ENCODE peak calls at places on chromosomes 1 and 21, in seven cellular contexts. One of them, this sample, is unnamed. For H3K4me1, the result is how much of the 10 kb centered on the place peaks cover.

GRCh38 chr21:39022901-39023693 is 160.2 kb downstream of the PSMG1 start:
- DNase-seq in heart left ventricle: peak
- DNase-seq in transverse colon: no peak
- DNase-seq in CD8-positive, alpha-beta memory T cell: no peak
- DNase-seq in psoas muscle: peak
- DNase-seq in cardiac muscle cell: peak
- DNase-seq in CD8-positive, alpha-beta T cell: no peak
- DNase-seq in this sample: no peak

GRCh38 chr1:195745170-195746009 is 862.9 kb downstream of the KCNT2 start:
- DNase-seq in heart left ventricle: no peak
- DNase-seq in transverse colon: no peak
- DNase-seq in CD8-positive, alpha-beta memory T cell: no peak
- DNase-seq in psoas muscle: no peak
- DNase-seq in cardiac muscle cell: no peak
- DNase-seq in CD8-positive, alpha-beta T cell: no peak
- DNase-seq in this sample: no peak

GRCh38 chr1:204366759-204367158 is 7.0 kb upstream of the PLEKHA6 start:
- DNase-seq in heart left ventricle: no peak
- DNase-seq in transverse colon: no peak
- DNase-seq in CD8-positive, alpha-beta memory T cell: no peak
- DNase-seq in psoas muscle: no peak
- DNase-seq in cardiac muscle cell: no peak
- DNase-seq in CD8-positive, alpha-beta T cell: no peak
- DNase-seq in this sample: no peak

GRCh38 chr1:179264506-179264905 is 29.1 kb upstream of the SOAT1 start:
- DNase-seq in heart left ventricle: no peak
- DNase-seq in transverse colon: no peak
- DNase-seq in CD8-positive, alpha-beta memory T cell: no peak
- DNase-seq in psoas muscle: no peak
- DNase-seq in cardiac muscle cell: peak
- DNase-seq in CD8-positive, alpha-beta T cell: no peak
- DNase-seq in this sample: no peak

GRCh38 chr1:183238071-183238470 is 52.0 kb downstream of the LAMC2 start:
- DNase-seq in heart left ventricle: no peak
- DNase-seq in transverse colon: no peak
- DNase-seq in CD8-positive, alpha-beta memory T cell: no peak
- DNase-seq in psoas muscle: no peak
- DNase-seq in cardiac muscle cell: peak
- DNase-seq in CD8-positive, alpha-beta T cell: no peak
- DNase-seq in this sample: no peak

GRCh38 chr21:19228241-19228640 is 824.7 kb upstream of the TMPRSS15 start:
- DNase-seq in heart left ventricle: no peak
- DNase-seq in transverse colon: no peak
- DNase-seq in CD8-positive, alpha-beta memory T cell: no peak
- DNase-seq in psoas muscle: no peak
- DNase-seq in cardiac muscle cell: no peak
- DNase-seq in CD8-positive, alpha-beta T cell: no peak
- DNase-seq in this sample: no peak

GRCh38 chr1:205604059-205604458 is 27.8 kb downstream of the ELK4 start:
- DNase-seq in heart left ventricle: no peak
- DNase-seq in transverse colon: no peak
- DNase-seq in CD8-positive, alpha-beta memory T cell: no peak
- DNase-seq in psoas muscle: no peak
- DNase-seq in cardiac muscle cell: no peak
- DNase-seq in CD8-positive, alpha-beta T cell: no peak
- DNase-seq in this sample: no peak

GRCh38 chr1:62240651-62241050 is 46.0 kb downstream of the L1TD1 start:
- DNase-seq in heart left ventricle: no peak
- DNase-seq in transverse colon: no peak
- DNase-seq in CD8-positive, alpha-beta memory T cell: no peak
- DNase-seq in psoas muscle: no peak
- DNase-seq in cardiac muscle cell: no peak
- DNase-seq in CD8-positive, alpha-beta T cell: no peak
- DNase-seq in this sample: no peak

GRCh38 chr1:42960693-42961559 is 2.3 kb upstream of the SLC2A1 start:
- DNase-seq in heart left ventricle: no peak
- DNase-seq in transverse colon: no peak
- DNase-seq in CD8-positive, alpha-beta memory T cell: no peak
- DNase-seq in psoas muscle: no peak
- DNase-seq in cardiac muscle cell: no peak
- DNase-seq in CD8-positive, alpha-beta T cell: no peak
- DNase-seq in this sample: no peak

GRCh38 chr1:42964032-42964812 is 5.6 kb upstream of the SLC2A1 start:
- DNase-seq in heart left ventricle: no peak
- DNase-seq in transverse colon: no peak
- DNase-seq in CD8-positive, alpha-beta memory T cell: no peak
- DNase-seq in psoas muscle: no peak
- DNase-seq in cardiac muscle cell: no peak
- DNase-seq in CD8-positive, alpha-beta T cell: no peak
- DNase-seq in this sample: no peak

GRCh38 chr1:42963378-42964005 is 4.8 kb upstream of the SLC2A1 start:
- DNase-seq in heart left ventricle: no peak
- DNase-seq in transverse colon: no peak
- DNase-seq in CD8-positive, alpha-beta memory T cell: no peak
- DNase-seq in psoas muscle: no peak
- DNase-seq in cardiac muscle cell: peak
- DNase-seq in CD8-positive, alpha-beta T cell: no peak
- DNase-seq in this sample: no peak

GRCh38 chr1:42961560-42962091 is 3.0 kb upstream of the SLC2A1 start:
- DNase-seq in heart left ventricle: no peak
- DNase-seq in transverse colon: no peak
- DNase-seq in CD8-positive, alpha-beta memory T cell: no peak
- DNase-seq in psoas muscle: no peak
- DNase-seq in cardiac muscle cell: no peak
- DNase-seq in CD8-positive, alpha-beta T cell: no peak
- DNase-seq in this sample: no peak

GRCh38 chr1:42962641-42963377 is 4.1 kb upstream of the SLC2A1 start:
- DNase-seq in heart left ventricle: peak
- DNase-seq in transverse colon: no peak
- DNase-seq in CD8-positive, alpha-beta memory T cell: peak
- DNase-seq in psoas muscle: no peak
- DNase-seq in cardiac muscle cell: no peak
- DNase-seq in CD8-positive, alpha-beta T cell: no peak
- DNase-seq in this sample: no peak
- H3K27ac ChIP-seq in heart left ventricle: no peak
- H3K27ac ChIP-seq in transverse colon: no peak
- H3K27ac ChIP-seq in CD8-positive, alpha-beta memory T cell: peak
- H3K27ac ChIP-seq in psoas muscle: no peak
- H3K27ac ChIP-seq in cardiac muscle cell: peak
- H3K27ac ChIP-seq in CD8-positive, alpha-beta T cell: no peak
- H3K27ac ChIP-seq in this sample: no peak

GRCh38 chr1:17465186-17465585 is 25.7 kb upstream of the RCC2 start:
- DNase-seq in heart left ventricle: no peak
- DNase-seq in transverse colon: no peak
- DNase-seq in CD8-positive, alpha-beta memory T cell: no peak
- DNase-seq in psoas muscle: no peak
- DNase-seq in cardiac muscle cell: no peak
- DNase-seq in CD8-positive, alpha-beta T cell: no peak
- DNase-seq in this sample: no peak

GRCh38 chr1:17458794-17459193 is 19.3 kb upstream of the RCC2 start:
- DNase-seq in heart left ventricle: no peak
- DNase-seq in transverse colon: no peak
- DNase-seq in CD8-positive, alpha-beta memory T cell: no peak
- DNase-seq in psoas muscle: no peak
- DNase-seq in cardiac muscle cell: no peak
- DNase-seq in CD8-positive, alpha-beta T cell: no peak
- DNase-seq in this sample: no peak

GRCh38 chr1:17462677-17463076 is 23.2 kb upstream of the RCC2 start:
- DNase-seq in heart left ventricle: no peak
- DNase-seq in transverse colon: no peak
- DNase-seq in CD8-positive, alpha-beta memory T cell: no peak
- DNase-seq in psoas muscle: no peak
- DNase-seq in cardiac muscle cell: no peak
- DNase-seq in CD8-positive, alpha-beta T cell: no peak
- DNase-seq in this sample: no peak

GRCh38 chr1:17463991-17464390 is 24.5 kb upstream of the RCC2 start:
- DNase-seq in heart left ventricle: no peak
- DNase-seq in transverse colon: no peak
- DNase-seq in CD8-positive, alpha-beta memory T cell: no peak
- DNase-seq in psoas muscle: no peak
- DNase-seq in cardiac muscle cell: no peak
- DNase-seq in CD8-positive, alpha-beta T cell: no peak
- DNase-seq in this sample: no peak

DNA sequence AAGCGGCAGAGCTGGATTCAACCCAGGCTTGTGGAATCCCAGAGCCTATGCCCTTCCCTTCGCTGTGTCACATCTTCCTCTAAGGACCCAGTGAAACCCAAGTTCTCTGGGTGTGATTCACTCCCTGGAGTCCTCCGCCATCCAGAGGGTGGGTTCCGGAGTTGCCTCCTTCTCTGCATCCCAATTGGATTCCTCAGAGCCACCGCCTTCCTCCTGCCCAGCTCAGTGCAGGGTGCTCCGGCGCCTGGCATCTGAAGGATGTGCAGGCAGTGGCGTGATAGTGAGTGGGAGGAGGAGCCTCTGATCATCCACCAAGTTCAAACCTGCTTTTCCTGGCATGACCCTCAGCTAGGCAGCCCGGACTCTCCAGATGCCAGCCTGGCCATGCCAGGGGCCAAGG is 20.8 kb upstream of the RCC2 start:
- DNase-seq in heart left ventricle: no peak
- DNase-seq in transverse colon: no peak
- DNase-seq in CD8-positive, alpha-beta memory T cell: no peak
- DNase-seq in psoas muscle: no peak
- DNase-seq in cardiac muscle cell: no peak
- DNase-seq in CD8-positive, alpha-beta T cell: no peak
- DNase-seq in this sample: no peak
- H3K4me3 ChIP-seq in heart left ventricle: no peak
- H3K4me3 ChIP-seq in transverse colon: no peak
- H3K4me3 ChIP-seq in CD8-positive, alpha-beta memory T cell: no peak
- H3K4me3 ChIP-seq in psoas muscle: no peak
- H3K4me3 ChIP-seq in cardiac muscle cell: no peak
- H3K4me3 ChIP-seq in CD8-positive, alpha-beta T cell: no peak
- H3K4me3 ChIP-seq in this sample: no peak

DNA sequence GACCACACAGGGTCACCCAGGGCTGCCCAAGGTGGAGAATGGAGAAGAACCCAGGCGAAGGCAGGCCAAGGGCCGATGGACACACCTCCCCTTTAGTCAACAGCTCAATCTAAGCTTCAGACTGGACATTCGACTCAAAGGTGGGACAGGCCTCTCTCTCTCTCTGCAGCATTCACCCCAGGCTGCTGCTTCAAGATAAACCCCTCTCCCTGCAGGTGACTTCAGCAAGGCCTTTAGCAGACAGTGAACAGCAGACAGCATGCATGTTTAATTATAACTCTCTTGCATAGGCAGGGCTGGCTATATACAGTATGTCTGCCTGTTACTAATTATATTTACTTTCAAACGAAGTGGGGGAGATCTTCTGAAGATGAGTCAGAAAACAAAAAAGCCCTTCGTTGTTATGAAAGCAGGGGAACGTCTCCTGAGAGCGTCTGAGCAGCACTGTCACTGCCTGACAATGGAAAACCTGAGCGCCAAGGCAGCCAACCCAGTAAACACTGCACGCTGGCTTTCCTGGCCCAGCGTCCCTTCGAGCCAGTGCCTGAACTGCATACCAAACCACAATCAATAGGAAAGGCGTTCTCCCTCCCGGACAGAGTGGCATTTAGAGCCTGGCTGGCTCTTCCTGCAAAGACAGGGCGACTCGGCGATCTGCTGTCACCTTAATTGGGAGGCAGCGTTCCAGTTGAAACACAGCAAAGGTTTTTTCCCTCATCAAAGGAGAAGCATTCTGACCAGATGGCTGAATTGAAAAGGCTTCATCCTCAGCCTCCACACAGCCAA is 54.1 kb downstream of the TOMM20 start:
- DNase-seq in heart left ventricle: peak
- DNase-seq in transverse colon: peak
- DNase-seq in CD8-positive, alpha-beta memory T cell: peak
- DNase-seq in psoas muscle: peak
- DNase-seq in cardiac muscle cell: peak
- DNase-seq in CD8-positive, alpha-beta T cell: peak
- DNase-seq in this sample: no peak
- H3K4me1 ChIP-seq in heart left ventricle: half or more
- H3K4me1 ChIP-seq in transverse colon: under half
- H3K4me1 ChIP-seq in CD8-positive, alpha-beta memory T cell: under half
- H3K4me1 ChIP-seq in psoas muscle: half or more
- H3K4me1 ChIP-seq in cardiac muscle cell: under half
- H3K4me1 ChIP-seq in CD8-positive, alpha-beta T cell: under half
- H3K4me1 ChIP-seq in this sample: under half

GRCh38 chr21:35674272-35674671 is 386.1 kb downstream of the SETD4 start:
- DNase-seq in heart left ventricle: no peak
- DNase-seq in transverse colon: no peak
- DNase-seq in CD8-positive, alpha-beta memory T cell: no peak
- DNase-seq in psoas muscle: no peak
- DNase-seq in cardiac muscle cell: no peak
- DNase-seq in CD8-positive, alpha-beta T cell: no peak
- DNase-seq in this sample: no peak

GRCh38 chr21:35674895-35675470 is 385.3 kb downstream of the SETD4 start:
- DNase-seq in heart left ventricle: no peak
- DNase-seq in transverse colon: no peak
- DNase-seq in CD8-positive, alpha-beta memory T cell: no peak
- DNase-seq in psoas muscle: no peak
- DNase-seq in cardiac muscle cell: peak
- DNase-seq in CD8-positive, alpha-beta T cell: no peak
- DNase-seq in this sample: no peak

GRCh38 chr21:35682874-35683549 is 377.3 kb downstream of the SETD4 start:
- DNase-seq in heart left ventricle: no peak
- DNase-seq in transverse colon: no peak
- DNase-seq in CD8-positive, alpha-beta memory T cell: no peak
- DNase-seq in psoas muscle: no peak
- DNase-seq in cardiac muscle cell: peak
- DNase-seq in CD8-positive, alpha-beta T cell: no peak
- DNase-seq in this sample: no peak

GRCh38 chr21:35677298-35677841 is 383.0 kb downstream of the SETD4 start:
- DNase-seq in heart left ventricle: no peak
- DNase-seq in transverse colon: no peak
- DNase-seq in CD8-positive, alpha-beta memory T cell: no peak
- DNase-seq in psoas muscle: no peak
- DNase-seq in cardiac muscle cell: no peak
- DNase-seq in CD8-positive, alpha-beta T cell: no peak
- DNase-seq in this sample: no peak

DNA sequence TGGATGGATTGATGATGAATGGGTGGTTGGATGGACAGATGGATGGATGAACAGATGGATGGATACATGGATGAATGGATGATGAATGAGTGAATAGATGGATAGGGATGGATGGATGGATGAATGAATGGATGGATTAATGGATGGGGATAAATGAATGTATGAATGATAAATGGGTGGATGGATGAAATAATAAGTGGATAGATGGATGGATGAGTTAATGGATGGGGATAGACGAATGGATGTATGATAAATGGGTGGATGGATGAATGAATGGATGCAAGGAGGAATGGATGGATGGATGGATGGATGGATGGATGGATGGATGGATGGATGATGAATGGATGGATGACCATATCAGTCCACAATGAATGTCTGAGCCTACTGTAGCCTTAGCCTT is 381.9 kb downstream of the SETD4 start:
- DNase-seq in heart left ventricle: no peak
- DNase-seq in transverse colon: no peak
- DNase-seq in CD8-positive, alpha-beta memory T cell: no peak
- DNase-seq in psoas muscle: no peak
- DNase-seq in cardiac muscle cell: no peak
- DNase-seq in CD8-positive, alpha-beta T cell: no peak
- DNase-seq in this sample: no peak
- H3K27ac ChIP-seq in heart left ventricle: no peak
- H3K27ac ChIP-seq in transverse colon: no peak
- H3K27ac ChIP-seq in CD8-positive, alpha-beta memory T cell: no peak
- H3K27ac ChIP-seq in psoas muscle: no peak
- H3K27ac ChIP-seq in cardiac muscle cell: no peak
- H3K27ac ChIP-seq in CD8-positive, alpha-beta T cell: no peak
- H3K27ac ChIP-seq in this sample: no peak